ENCODE peak calls at places on chromosomes 4 and X, in seven cellular contexts. B, J, S, F, I, L and C are unnamed samples.

GRCh38 chrX:44881549-44881948 is 8.6 kb downstream of the KDM6A start:
- DNase-seq in S (no peak), L (no peak), I (no peak), J (no peak), B (no peak), F (no peak), C (no peak)

GRCh38 chr4:76546282-76547166 is 111.5 kb downstream of the SHROOM3 start:
- DNase-seq in S (no peak), L (no peak), B (no peak), F (no peak), J (no peak), I (no peak), C (no peak)

GRCh38 chr4:78748361-78748760 is 27.8 kb upstream of the BMP2K start:
- DNase-seq in J (no peak), S (no peak), B (no peak), L (no peak), F (no peak), I (no peak), C (no peak)

GRCh38 chr4:5912614-5913019 is 19.7 kb upstream of the CRMP1 start:
- DNase-seq in I (no peak), B (no peak), J (no peak), F (no peak), L (no peak), S (no peak), C (no peak)

GRCh38 chrX:123665197-123665596 is 67.7 kb downstream of the THOC2 start:
- DNase-seq in L (no peak), F (no peak), S (no peak), I (no peak), B (no peak), J (no peak), C (no peak)

GRCh38 chr4:17058506-17058905 is 160.1 kb upstream of the LDB2 start:
- DNase-seq in F (no peak), I (peak; percentile 16), B (no peak), L (no peak), J (no peak), S (no peak), C (no peak)

GRCh38 chrX:110002300-110003166 is at the start of gene TMEM164:
- DNase-seq in J (peak; percentile 92), L (peak; percentile 71), F (peak; percentile 81), I (peak; percentile 78), S (peak; percentile 79), B (peak; percentile 87), C (peak; percentile 54)

GRCh38 chrX:134547047-134547679 is 87.2 kb downstream of the HPRT1 start:
- DNase-seq in I (no peak), L (no peak), S (no peak), F (no peak), B (no peak), J (no peak), C (no peak)

GRCh38 chr4:52868138-52868537 is 6.0 kb downstream of the RASL11B start:
- DNase-seq in J (no peak), B (no peak), F (no peak), S (no peak), I (peak; percentile 22), L (no peak), C (no peak)

GRCh38 chrX:140091276-140091886 is 126.1 kb upstream of the CXorf66 start:
- DNase-seq in I (no peak), B (no peak), S (no peak), F (peak; percentile 19), L (peak; percentile 3), J (peak; percentile 54), C (no peak)

GRCh38 chr4:146222313-146222712 is 8.0 kb downstream of the REELD1 start:
- DNase-seq in B (no peak), L (no peak), F (no peak), J (no peak), S (no peak), I (no peak), C (no peak)

GRCh38 chr4:116953947-116954346 is 131.4 kb downstream of the TRAM1L1 start:
- DNase-seq in L (no peak), J (no peak), I (no peak), S (no peak), F (no peak), B (no peak), C (no peak)

GRCh38 chrX:135010921-135011320 is 11.4 kb downstream of the RTL8B start:
- DNase-seq in I (no peak), J (no peak), F (no peak), B (no peak), L (no peak), S (no peak), C (no peak)

GRCh38 chrX:143757887-143758286 is 37.3 kb upstream of the SPANXN2 start:
- DNase-seq in S (no peak), F (no peak), L (no peak), B (no peak), I (no peak), J (no peak), C (no peak)

GRCh38 chrX:143757375-143757774 is 36.8 kb upstream of the SPANXN2 start:
- DNase-seq in J (no peak), F (no peak), B (no peak), L (no peak), I (no peak), S (no peak), C (no peak)

GRCh38 chrX:143754183-143754582 is 33.6 kb upstream of the SPANXN2 start:
- DNase-seq in L (no peak), I (no peak), F (no peak), S (no peak), J (no peak), B (no peak), C (no peak)
- H3K27ac ChIP-seq in L (no peak overlapping the region), I (no peak overlapping the region), F (no peak overlapping the region), S (no peak overlapping the region), J (no peak overlapping the region), B (no peak overlapping the region), C (no peak overlapping the region)

GRCh38 chr4:183601381-183601780 is 57.6 kb downstream of the RWDD4 start:
- DNase-seq in F (no peak), B (no peak), S (no peak), L (no peak), I (no peak), J (no peak), C (no peak)
- H3K27ac ChIP-seq in F (no peak overlapping the region), B (no peak overlapping the region), S (no peak overlapping the region), L (no peak overlapping the region), I (no peak overlapping the region), J (no peak overlapping the region), C (no peak overlapping the region)

GRCh38 chr4:7066493-7066892 is 1.4 kb downstream of the GRPEL1 start:
- DNase-seq in J (no peak), B (no peak), I (no peak), S (no peak), L (no peak), F (no peak), C (no peak)
- H3K27ac ChIP-seq in J (no peak overlapping the region), B (no peak overlapping the region), I (peak overlapping the region; percentile 94), S (peak overlapping the region; percentile 42), L (no peak overlapping the region), F (peak overlapping the region; percentile 69), C (no peak overlapping the region)

DNA sequence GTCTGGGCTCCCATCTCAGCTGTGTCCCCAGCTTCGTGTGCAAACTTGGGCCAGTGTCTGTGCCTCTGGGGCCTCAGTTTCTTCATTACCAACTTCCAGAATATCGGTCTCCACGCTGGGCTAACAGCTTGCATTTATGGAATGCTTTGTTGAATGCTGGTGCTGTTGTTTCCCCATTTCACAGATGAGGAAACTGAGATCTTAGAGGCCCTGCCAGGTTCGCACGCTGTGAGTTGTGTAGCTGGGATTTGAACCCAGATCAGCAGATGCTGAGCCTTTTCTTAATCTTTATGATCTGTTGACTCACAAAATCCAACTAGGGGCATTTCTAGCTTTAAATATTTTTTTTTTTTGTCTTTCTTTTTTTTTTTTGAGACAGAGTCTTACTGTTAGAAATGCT is 101.5 kb upstream of the STX18 start:
- DNase-seq in S (no peak), J (no peak), L (no peak), F (no peak), B (no peak), I (no peak), C (no peak)
- H3K27ac ChIP-seq in S (no peak overlapping the region), J (no peak overlapping the region), L (no peak overlapping the region), F (no peak overlapping the region), B (no peak overlapping the region), I (no peak overlapping the region), C (no peak overlapping the region)

DNA sequence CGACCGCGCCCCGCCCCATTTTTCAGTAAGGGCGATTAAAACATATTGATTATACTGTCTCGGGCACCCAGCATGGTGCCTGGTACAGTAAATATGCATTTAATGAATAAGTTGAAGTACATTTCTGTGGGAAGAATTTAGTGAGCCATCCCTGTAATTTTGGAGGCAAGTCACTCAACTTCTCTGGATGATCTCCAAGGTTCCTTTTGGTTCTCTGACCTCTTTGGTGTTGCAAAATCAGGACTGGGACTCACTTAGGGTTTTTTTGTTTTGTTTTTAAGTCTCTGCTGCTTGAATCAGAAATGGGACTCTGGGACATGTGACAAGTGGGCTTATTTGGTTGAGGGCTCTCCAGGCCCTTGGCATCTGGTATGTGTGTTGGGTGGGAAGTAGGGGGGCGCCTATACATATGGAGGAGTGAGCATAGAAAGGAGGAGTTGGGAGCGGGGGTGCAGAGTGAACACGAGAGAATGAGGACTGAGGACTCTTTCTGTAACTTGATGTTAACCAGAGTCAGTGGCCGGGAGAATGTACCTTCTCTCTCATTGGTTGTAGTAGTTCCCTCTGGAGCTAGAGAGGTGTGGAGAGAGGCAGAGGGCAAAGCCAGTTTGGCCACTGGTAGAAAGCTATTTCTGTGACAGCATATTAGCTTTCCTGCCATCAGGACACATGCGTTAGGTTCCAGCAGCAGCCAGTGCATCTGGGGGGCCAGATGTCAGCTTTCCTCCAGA is 1.9 kb downstream of the ARHGAP10 start:
- DNase-seq in F (no peak), J (no peak), I (peak; percentile 85), L (no peak), S (no peak), B (no peak), C (no peak)
- H3K27ac ChIP-seq in F (no peak overlapping the region), J (no peak overlapping the region), I (peak overlapping the region; percentile 97), L (no peak overlapping the region), S (no peak overlapping the region), B (no peak overlapping the region), C (no peak overlapping the region)

GRCh38 chr4:186240848-186241491 is 13.7 kb downstream of the KLKB1 start:
- DNase-seq in I (no peak), L (no peak), F (no peak), J (no peak), B (no peak), S (no peak), C (no peak)
- H3K27ac ChIP-seq in I (no peak overlapping the region), L (no peak overlapping the region), F (no peak overlapping the region), J (no peak overlapping the region), B (no peak overlapping the region), S (no peak overlapping the region), C (no peak overlapping the region)

GRCh38 chrX:42106556-42106955 is 183.2 kb upstream of the CASK start:
- DNase-seq in F (no peak), S (no peak), I (no peak), J (no peak), B (no peak), L (no peak), C (no peak)
- H3K27ac ChIP-seq in F (no peak overlapping the region), S (no peak overlapping the region), I (no peak overlapping the region), J (no peak overlapping the region), B (no peak overlapping the region), L (no peak overlapping the region), C (no peak overlapping the region)

DNA sequence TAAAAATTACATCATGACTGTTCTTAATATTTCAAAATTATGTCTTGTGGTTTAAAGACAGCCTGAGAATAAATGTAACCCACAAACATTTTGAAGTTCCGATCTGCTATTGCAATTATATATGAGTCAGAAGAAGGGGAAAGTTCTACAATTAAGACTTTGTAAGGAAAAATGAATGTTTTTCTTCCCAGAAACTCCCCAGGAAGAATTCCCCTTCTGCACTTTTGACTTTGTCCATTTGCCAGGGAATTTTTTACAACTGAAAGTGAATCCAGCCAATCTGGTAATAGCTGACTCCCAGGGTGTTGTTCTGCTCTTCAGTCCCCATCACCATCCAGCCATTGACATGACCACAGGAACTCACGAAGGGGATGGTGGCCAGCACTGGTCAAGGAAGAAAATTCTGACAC is 61.6 kb upstream of the NOCT start:
- DNase-seq in L (no peak), B (no peak), J (no peak), F (no peak), S (no peak), I (no peak), C (no peak)
- H3K27ac ChIP-seq in L (no peak overlapping the region), B (no peak overlapping the region), J (peak overlapping the region; percentile 43), F (no peak overlapping the region), S (no peak overlapping the region), I (peak overlapping the region; percentile 52), C (no peak overlapping the region)